ENCODE peak calls at places on chromosomes 7 and 10, in four cellular contexts. One of them, this sample, is unnamed.

GRCh38 chr10:34444223-34445183 is 370.6 kb downstream of the PARD3 start:
- DNase-seq in kidney glomerular epithelial cell: no peak
- DNase-seq in transverse colon: no peak
- DNase-seq in NCI-H2029 treated with DMSO at 0.1 percent for 48 hours: no peak
- DNase-seq in this sample: no peak

GRCh38 chr10:79137826-79138225 is 69.1 kb downstream of the ZMIZ1 start:
- DNase-seq in NCI-H2029 treated with DMSO at 0.1 percent for 48 hours: no peak
- DNase-seq in transverse colon: peak; percentile 42
- DNase-seq in kidney glomerular epithelial cell: no peak
- DNase-seq in this sample: no peak

GRCh38 chr7:96596120-96596826 is 113.4 kb downstream of the SEM1 start:
- DNase-seq in transverse colon: no peak
- DNase-seq in kidney glomerular epithelial cell: no peak
- DNase-seq in NCI-H2029 treated with DMSO at 0.1 percent for 48 hours: peak; percentile 92
- DNase-seq in this sample: peak; percentile 8

GRCh38 chr7:19294629-19295028 is 149.4 kb upstream of the FERD3L start:
- DNase-seq in kidney glomerular epithelial cell: no peak
- DNase-seq in transverse colon: no peak
- DNase-seq in NCI-H2029 treated with DMSO at 0.1 percent for 48 hours: no peak
- DNase-seq in this sample: no peak

GRCh38 chr10:103493911-103494877 is 689 bp downstream of the NEURL1 start:
- DNase-seq in NCI-H2029 treated with DMSO at 0.1 percent for 48 hours: no peak
- DNase-seq in kidney glomerular epithelial cell: no peak
- DNase-seq in transverse colon: no peak
- DNase-seq in this sample: no peak

GRCh38 chr7:148963583-148964509 is 64.5 kb downstream of the PDIA4 start:
- DNase-seq in transverse colon: peak; percentile 37
- DNase-seq in NCI-H2029 treated with DMSO at 0.1 percent for 48 hours: no peak
- DNase-seq in kidney glomerular epithelial cell: no peak
- DNase-seq in this sample: no peak

GRCh38 chr7:34275629-34276028 is 370.3 kb downstream of the BMPER start:
- DNase-seq in transverse colon: no peak
- DNase-seq in kidney glomerular epithelial cell: no peak
- DNase-seq in NCI-H2029 treated with DMSO at 0.1 percent for 48 hours: no peak
- DNase-seq in this sample: no peak

GRCh38 chr7:48299580-48300169 is 128.4 kb downstream of the ABCA13 start:
- DNase-seq in NCI-H2029 treated with DMSO at 0.1 percent for 48 hours: peak; percentile 35
- DNase-seq in transverse colon: peak; percentile 22
- DNase-seq in kidney glomerular epithelial cell: peak; percentile 55
- DNase-seq in this sample: peak; percentile 52

GRCh38 chr10:930415-931325 is 835 bp downstream of the LARP4B start:
- DNase-seq in transverse colon: peak; percentile 76
- DNase-seq in kidney glomerular epithelial cell: peak; percentile 66
- DNase-seq in NCI-H2029 treated with DMSO at 0.1 percent for 48 hours: no peak
- DNase-seq in this sample: no peak

GRCh38 chr7:40156988-40157387 is 22.2 kb downstream of the SUGCT start:
- DNase-seq in NCI-H2029 treated with DMSO at 0.1 percent for 48 hours: no peak
- DNase-seq in transverse colon: peak; percentile 35
- DNase-seq in kidney glomerular epithelial cell: no peak
- DNase-seq in this sample: no peak

GRCh38 chr10:97307866-97308780 is 10.9 kb upstream of the FRAT1 start:
- DNase-seq in transverse colon: no peak
- DNase-seq in NCI-H2029 treated with DMSO at 0.1 percent for 48 hours: no peak
- DNase-seq in kidney glomerular epithelial cell: no peak
- DNase-seq in this sample: no peak

GRCh38 chr10:44990302-44990655 is 10.4 kb upstream of the ZNF22 start:
- DNase-seq in transverse colon: no peak
- DNase-seq in NCI-H2029 treated with DMSO at 0.1 percent for 48 hours: no peak
- DNase-seq in kidney glomerular epithelial cell: no peak
- DNase-seq in this sample: no peak

GRCh38 chr7:102451371-102452054 is 13.2 kb downstream of the ALKBH4 start:
- DNase-seq in kidney glomerular epithelial cell: no peak
- DNase-seq in NCI-H2029 treated with DMSO at 0.1 percent for 48 hours: no peak
- DNase-seq in transverse colon: no peak
- DNase-seq in this sample: no peak

GRCh38 chr10:123149568-123150228 is 1.8 kb downstream of the HMX2 start:
- DNase-seq in NCI-H2029 treated with DMSO at 0.1 percent for 48 hours: no peak
- DNase-seq in transverse colon: no peak
- DNase-seq in kidney glomerular epithelial cell: peak; percentile 16
- DNase-seq in this sample: no peak

GRCh38 chr7:43727494-43727893 is 1.8 kb downstream of the COA1 start:
- DNase-seq in NCI-H2029 treated with DMSO at 0.1 percent for 48 hours: no peak
- DNase-seq in transverse colon: no peak
- DNase-seq in kidney glomerular epithelial cell: no peak
- DNase-seq in this sample: no peak

GRCh38 chr7:157457355-157458253 is 120.8 kb downstream of the DNAJB6 start:
- DNase-seq in transverse colon: no peak
- DNase-seq in kidney glomerular epithelial cell: no peak
- DNase-seq in NCI-H2029 treated with DMSO at 0.1 percent for 48 hours: no peak
- DNase-seq in this sample: no peak

GRCh38 chr10:92291921-92292860 is 1.2 kb downstream of the MARCHF5 start:
- DNase-seq in kidney glomerular epithelial cell: peak; percentile 48
- DNase-seq in NCI-H2029 treated with DMSO at 0.1 percent for 48 hours: no peak
- DNase-seq in transverse colon: peak; percentile 58
- DNase-seq in this sample: no peak

GRCh38 chr10:55062349-55062748 is 261.3 kb upstream of the PCDH15 start:
- DNase-seq in kidney glomerular epithelial cell: no peak
- DNase-seq in transverse colon: no peak
- DNase-seq in NCI-H2029 treated with DMSO at 0.1 percent for 48 hours: no peak
- DNase-seq in this sample: no peak

GRCh38 chr10:89213191-89213808 is 6.2 kb upstream of the CH25H start:
- DNase-seq in kidney glomerular epithelial cell: peak; percentile 58
- DNase-seq in transverse colon: no peak
- DNase-seq in NCI-H2029 treated with DMSO at 0.1 percent for 48 hours: no peak
- DNase-seq in this sample: peak; percentile 12

GRCh38 chr10:73577788-73578187 is 13.4 kb downstream of the USP54 start:
- DNase-seq in NCI-H2029 treated with DMSO at 0.1 percent for 48 hours: no peak
- DNase-seq in kidney glomerular epithelial cell: no peak
- DNase-seq in transverse colon: peak; percentile 63
- DNase-seq in this sample: no peak

This sample was measured in Panc1.